ENCODE peak calls at places on chromosome 21, in four cellular contexts. C is sigmoid colon, R is KBM-7, K is HS-27A. Q is an unnamed sample.

GRCh38 chr21:31752352-31752751 is 20.4 kb upstream of the SCAF4 start:
- DNase-seq in C (no peak), R (no peak), K (no peak), Q (peak; percentile 36)

GRCh38 chr21:15857740-15858139 is 128.0 kb downstream of the USP25 start:
- DNase-seq in C (no peak), R (no peak), K (no peak), Q (no peak)

GRCh38 chr21:24280591-24280990 is 1326.7 kb downstream of the MRPL39 start:
- DNase-seq in C (no peak), R (no peak), K (no peak), Q (no peak)

GRCh38 chr21:44370027-44370735 is 16.8 kb downstream of the TRPM2 start:
- DNase-seq in C (peak; percentile 62), R (no peak), K (no peak), Q (no peak)

GRCh38 chr21:34192646-34193285 is 119.4 kb downstream of the MRPS6 start:
- DNase-seq in C (no peak), R (no peak), K (no peak), Q (no peak)

GRCh38 chr21:41604583-41605041 is 96.7 kb upstream of the TMPRSS2 start:
- DNase-seq in C (peak; percentile 41), R (no peak), K (no peak), Q (no peak)

GRCh38 chr21:27265492-27265891 is 298.6 kb upstream of the ADAMTS5 start:
- DNase-seq in C (no peak), R (no peak), K (no peak), Q (no peak)

GRCh38 chr21:14900611-14901010 is 164.2 kb downstream of the NRIP1 start:
- DNase-seq in C (no peak), R (no peak), K (no peak), Q (no peak)

GRCh38 chr21:30769724-30770431 is 14.7 kb upstream of the KRTAP21-1 start:
- DNase-seq in C (no peak), R (no peak), K (no peak), Q (no peak)

GRCh38 chr21:34054259-34054658 is 19.1 kb upstream of the MRPS6 start:
- DNase-seq in C (no peak), R (no peak), K (no peak), Q (no peak)

GRCh38 chr21:38356898-38357297 is 100.1 kb downstream of the KCNJ15 start:
- DNase-seq in C (no peak), R (no peak), K (no peak), Q (no peak)

GRCh38 chr21:43312751-43313169 is 114.2 kb downstream of the SIK1 start:
- DNase-seq in C (no peak), R (no peak), K (no peak), Q (no peak)

GRCh38 chr21:45001134-45002095 is 61.6 kb downstream of the SLX9 start:
- DNase-seq in C (peak; percentile 94), R (no peak), K (peak; percentile 53), Q (no peak)

GRCh38 chr21:32475162-32475812 is 62.8 kb downstream of the EVA1C start:
- DNase-seq in C (no peak), R (no peak), K (no peak), Q (no peak)